ENCODE peak calls at places on chromosomes 7 and 10, in five cellular contexts. A is prostate gland, G is endothelial cell of umbilical vein, O is astrocyte, Y is neural progenitor cell. R is an unnamed sample. For H3K4me1, the result is how much of the 10 kb centered on the place peaks cover.

GRCh38 chr7:12199363-12199762 is 11.7 kb upstream of the TMEM106B start:
- DNase-seq in A (no peak), O (peak), Y (no peak), G (no peak), R (no peak)

GRCh38 chr10:132627736-132628512 is 90.3 kb downstream of the INPP5A start:
- DNase-seq in Y (no peak), O (peak), A (no peak), G (peak), R (peak)

GRCh38 chr10:47364366-47364765 is 16.2 kb downstream of the RBP3 start:
- DNase-seq in Y (no peak), G (no peak), O (no peak), A (no peak), R (no peak)

GRCh38 chr7:39617010-39617409 is 6.4 kb upstream of the RALA start:
- DNase-seq in G (no peak), A (no peak), Y (no peak), O (peak), R (no peak)

GRCh38 chr7:158442260-158442659 is 145.4 kb downstream of the PTPRN2 start:
- DNase-seq in G (no peak), A (no peak), O (no peak), Y (peak), R (no peak)

GRCh38 chr7:110544199-110544598 is 546.7 kb upstream of the LRRN3 start:
- DNase-seq in O (no peak), Y (no peak), A (no peak), G (no peak), R (no peak)

GRCh38 chr10:110681023-110681681 is 37.0 kb downstream of the RBM20 start:
- DNase-seq in A (peak), Y (peak), G (peak), O (no peak), R (peak)

GRCh38 chr10:14879055-14879800 is 562 bp downstream of the SUV39H2 start:
- DNase-seq in A (peak), Y (peak), G (no peak), O (peak), R (no peak)

GRCh38 chr10:105759741-105760140 is 1118.7 kb downstream of the SORCS3 start:
- DNase-seq in Y (peak), O (no peak), A (no peak), G (no peak), R (no peak)

GRCh38 chr7:2932761-2933251 is 88.7 kb upstream of the GNA12 start:
- DNase-seq in O (no peak), Y (no peak), A (no peak), G (no peak), R (peak)

GRCh38 chr7:1697499-1698125 is 27.5 kb downstream of the ELFN1 start:
- DNase-seq in Y (no peak), O (no peak), G (no peak), A (no peak), R (no peak)

GRCh38 chr7:92448185-92448747 is 984 bp downstream of the GATAD1 start:
- DNase-seq in Y (peak), O (peak), A (peak), G (peak), R (peak)

GRCh38 chr7:93843260-93843659 is 47.3 kb downstream of the TFPI2 start:
- DNase-seq in G (no peak), Y (no peak), O (peak), A (no peak), R (no peak)

GRCh38 chr10:131167036-131167860 is 144.3 kb downstream of the TCERG1L start:
- DNase-seq in A (no peak), O (no peak), Y (no peak), G (no peak), R (no peak)

GRCh38 chr7:127253289-127254162 is 785 bp upstream of the GRM8 start:
- DNase-seq in G (peak), O (peak), A (peak), Y (peak), R (peak)

GRCh38 chr7:16178585-16178984 is 242.8 kb downstream of the CRPPA start:
- DNase-seq in G (no peak), Y (no peak), A (no peak), O (no peak), R (no peak)

GRCh38 chr7:16174253-16174652 is 247.1 kb downstream of the CRPPA start:
- DNase-seq in Y (no peak), G (no peak), A (no peak), O (no peak), R (no peak)

GRCh38 chr7:16178069-16178468 is 243.3 kb downstream of the CRPPA start:
- DNase-seq in A (no peak), G (no peak), O (no peak), Y (no peak), R (no peak)
- TF ChIP-seq CTCF in A (no peak), G (no peak), O (no peak), Y (no peak), R (no peak)

GRCh38 chr7:132999845-133000244 is 82.0 kb downstream of the CHCHD3 start:
- DNase-seq in O (no peak), A (no peak), G (no peak), Y (no peak), R (no peak)
- H3K4me1 ChIP-seq in O (under half), A (under half), G (under half), Y (half or more), R (under half)

GRCh38 chr7:30276203-30276900 is 8.0 kb upstream of the ZNRF2 start:
- DNase-seq in A (no peak), Y (peak), G (peak), O (peak), R (peak)
- TF ChIP-seq CTCF in A (no peak), Y (peak), G (peak), O (peak), R (peak)

DNA sequence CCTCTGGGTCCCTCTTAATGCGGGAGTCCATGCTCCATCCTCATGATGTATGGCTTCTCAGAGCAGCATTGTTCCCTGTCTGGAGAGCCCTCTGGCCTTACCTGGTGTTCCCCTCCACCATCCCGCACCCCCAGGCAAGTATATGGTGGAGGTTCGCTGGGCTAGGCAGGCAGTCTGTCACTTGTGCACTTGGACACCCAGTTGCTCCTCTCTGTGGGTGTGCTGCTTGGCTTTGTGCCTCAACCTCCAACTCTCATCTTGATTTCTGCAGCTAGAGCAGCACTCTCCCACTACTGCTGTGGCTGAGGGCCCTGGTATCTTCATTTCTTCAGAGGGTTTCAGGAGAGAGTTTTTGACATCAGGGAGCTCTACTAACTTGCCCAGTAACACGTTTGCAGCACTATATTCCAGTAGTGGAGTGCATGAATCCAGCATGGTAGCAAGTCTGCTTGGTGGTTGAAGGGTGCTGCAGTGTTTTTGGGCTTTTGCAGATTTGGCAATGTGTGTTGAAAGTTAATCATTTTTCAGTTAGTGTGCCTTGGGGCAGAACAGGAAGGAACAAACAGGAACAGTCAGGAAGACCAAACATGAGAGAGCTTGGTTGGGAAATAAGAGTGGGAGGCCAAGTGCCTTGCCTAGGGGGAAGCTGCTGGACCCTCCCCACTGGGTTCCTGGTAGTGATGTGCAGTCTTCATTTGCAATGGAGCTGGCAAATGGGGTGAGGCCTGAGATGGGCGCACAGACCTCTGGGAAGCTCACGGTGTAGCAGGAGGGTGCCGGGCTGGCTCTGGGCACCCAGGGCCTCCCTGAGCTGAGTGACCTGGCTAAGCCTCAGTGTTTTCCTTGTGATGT is 37.4 kb downstream of the TSPAN14 start:
- DNase-seq in G (no peak), A (no peak), Y (no peak), O (no peak), R (no peak)
- H3K4me1 ChIP-seq in G (half or more), A (under half), Y (under half), O (under half), R (half or more)

DNA sequence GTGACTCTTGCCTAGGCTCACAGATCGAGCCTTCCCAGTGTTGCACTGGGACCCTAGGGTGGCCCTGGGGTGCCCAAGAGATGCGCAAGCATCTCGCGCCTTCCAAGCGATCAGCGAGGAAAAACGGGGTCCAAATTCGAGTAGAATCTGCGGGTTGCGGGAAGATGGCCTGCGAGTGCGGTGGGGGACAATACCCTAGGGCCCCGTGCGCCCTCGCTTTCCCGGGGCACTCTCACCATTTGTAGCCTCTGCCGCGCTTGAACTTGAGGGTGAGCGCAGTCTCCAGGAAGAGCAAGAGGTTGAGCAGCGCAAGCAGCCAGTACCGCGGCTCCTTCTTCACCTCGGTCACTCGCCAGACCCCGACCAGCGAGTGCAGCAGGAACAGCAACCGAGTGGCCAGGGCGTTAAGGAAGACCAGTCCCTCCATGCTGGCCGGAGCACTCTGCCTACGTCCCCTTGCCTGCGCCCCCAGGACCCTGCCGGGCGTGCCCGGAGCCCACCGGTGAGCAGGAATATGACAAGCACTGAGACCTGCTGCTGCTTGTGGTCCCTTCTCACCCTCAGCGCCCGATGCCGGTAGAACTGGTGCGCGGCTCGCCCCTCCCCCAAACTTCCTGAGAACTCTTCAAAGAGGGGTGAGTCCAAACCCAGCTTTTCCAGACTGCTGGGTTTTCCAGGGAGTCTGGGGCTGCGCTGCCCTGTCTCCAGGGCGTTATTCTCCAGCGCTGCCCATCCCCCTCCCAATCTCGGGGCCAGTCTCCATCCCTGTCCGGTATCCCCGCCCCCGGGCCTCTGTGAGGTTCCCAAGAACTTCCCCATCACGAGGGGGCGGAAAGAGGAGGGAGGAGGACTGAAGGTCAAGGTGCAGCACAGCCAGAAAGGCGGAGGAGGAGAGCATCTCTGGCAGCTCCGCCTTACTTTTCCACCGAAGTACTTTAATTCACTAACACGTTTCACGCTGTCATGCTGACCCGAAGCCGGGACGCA is at the start of gene TMEM26:
- DNase-seq in O (peak), G (peak), Y (peak), A (peak), R (peak)
- TF ChIP-seq CTCF in O (no peak), G (no peak), Y (no peak), A (no peak), R (no peak)

GRCh38 chr10:79277579-79277978 is 69.7 kb upstream of the PPIF start:
- DNase-seq in Y (peak), G (no peak), A (no peak), O (no peak), R (no peak)

GRCh38 chr10:79282388-79282787 is 64.9 kb upstream of the PPIF start:
- DNase-seq in Y (no peak), A (no peak), G (no peak), O (no peak), R (no peak)

GRCh38 chr10:79285315-79286185 is 61.7 kb upstream of the PPIF start:
- DNase-seq in Y (no peak), A (no peak), O (no peak), G (no peak), R (no peak)

GRCh38 chr10:79284158-79284871 is 63.0 kb upstream of the PPIF start:
- DNase-seq in O (no peak), G (no peak), Y (no peak), A (no peak), R (no peak)

DNA sequence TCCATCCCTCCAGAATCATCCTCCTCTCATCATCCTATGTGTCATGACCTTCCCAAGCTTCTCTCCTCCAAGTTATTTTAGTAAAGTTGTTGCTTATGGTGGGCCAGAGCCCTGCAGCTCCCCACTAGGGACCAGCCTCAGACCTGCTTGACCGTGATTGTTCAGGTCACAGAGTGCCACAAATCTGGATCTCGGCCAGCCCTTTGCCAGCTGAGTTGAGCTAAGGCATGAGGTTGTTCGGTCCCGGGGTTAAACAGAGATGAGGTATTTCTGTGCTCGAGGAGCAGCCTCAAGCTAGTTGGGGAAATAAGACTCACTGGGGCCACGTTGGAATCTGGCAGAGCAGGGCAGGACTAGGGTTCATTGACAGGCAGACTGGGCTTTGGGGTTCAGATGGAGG is 66.3 kb upstream of the PPIF start:
- DNase-seq in G (no peak), O (no peak), A (no peak), Y (no peak), R (no peak)
- H3K4me1 ChIP-seq in G (under half), O (under half), A (under half), Y (under half), R (under half)

GRCh38 chr10:63896992-63897391 is 375.8 kb downstream of the REEP3 start:
- DNase-seq in G (no peak), Y (no peak), A (no peak), O (no peak), R (no peak)

GRCh38 chr10:63901916-63902315 is 380.7 kb downstream of the REEP3 start:
- DNase-seq in G (no peak), A (no peak), Y (no peak), O (peak), R (no peak)

GRCh38 chr10:63901228-63901627 is 380.0 kb downstream of the REEP3 start:
- DNase-seq in O (no peak), G (no peak), A (no peak), Y (no peak), R (no peak)
- TF ChIP-seq CTCF in O (no peak), G (no peak), A (no peak), Y (peak), R (no peak)